ENCODE peak calls at places on chromosomes 2 and 18, in four cellular contexts. C is ELF-1; J is NCI-H774; X is CD8-positive, alpha-beta memory T cell. V is an unnamed sample.

GRCh38 chr2:240410808-240411207 is 24.7 kb upstream of the GPC1 start:
- DNase-seq in C (no peak), J (no peak), X (no peak), V (no peak)

GRCh38 chr2:145421841-145422240 is 901.9 kb upstream of the ZEB2 start:
- DNase-seq in C (no peak), J (no peak), X (no peak), V (no peak)

GRCh38 chr2:54470241-54470938 is 14.3 kb downstream of the SPTBN1 start:
- DNase-seq in C (peak), J (no peak), X (no peak), V (no peak)

GRCh38 chr18:63963610-63964256 is 6.1 kb upstream of the SERPINB8 start:
- DNase-seq in C (peak), J (no peak), X (peak), V (peak)

GRCh38 chr2:195590866-195591215 is 66.2 kb upstream of the SLC39A10 start:
- DNase-seq in C (no peak), J (no peak), X (no peak), V (no peak)

GRCh38 chr18:79720359-79720733 is 40.7 kb downstream of the CTDP1 start:
- DNase-seq in C (peak), J (no peak), X (no peak), V (no peak)

GRCh38 chr2:220504890-220505564 is 877.6 kb downstream of the SLC4A3 start:
- DNase-seq in C (no peak), J (peak), X (no peak), V (no peak)

GRCh38 chr18:62426191-62426488 is 96.7 kb upstream of the ZCCHC2 start:
- DNase-seq in C (no peak), J (no peak), X (no peak), V (no peak)

GRCh38 chr18:67845035-67845434 is 328.5 kb upstream of the DSEL start:
- DNase-seq in C (no peak), J (no peak), X (no peak), V (no peak)

GRCh38 chr18:48573632-48574293 is 34.9 kb downstream of the CTIF start:
- DNase-seq in C (peak), J (no peak), X (no peak), V (no peak)

GRCh38 chr2:181165199-181165868 is 184.9 kb downstream of the UBE2E3 start:
- DNase-seq in C (no peak), J (no peak), X (peak), V (no peak)

GRCh38 chr2:203164311-203164935 is 74.4 kb upstream of the CYP20A1 start:
- DNase-seq in C (no peak), J (no peak), X (no peak), V (no peak)

GRCh38 chr18:31042391-31043181 is at the start of gene DSC3:
- DNase-seq in C (peak), J (no peak), X (no peak), V (no peak)

GRCh38 chr2:42261531-42262195 is 92.5 kb downstream of the EML4 start:
- DNase-seq in C (no peak), J (peak), X (no peak), V (no peak)

GRCh38 chr18:75141166-75141565 is 67.8 kb downstream of the PTGR3 start:
- DNase-seq in C (no peak), J (no peak), X (no peak), V (no peak)

GRCh38 chr2:46518848-46519247 is 39.5 kb downstream of the TMEM247 start:
- DNase-seq in C (no peak), J (no peak), X (no peak), V (no peak)

GRCh38 chr2:169069818-169070217 is 455 bp downstream of the DHRS9 start:
- DNase-seq in C (no peak), J (no peak), X (no peak), V (no peak)

GRCh38 chr2:230731512-230731911 is 18.9 kb downstream of the CAB39 start:
- DNase-seq in C (no peak), J (no peak), X (no peak), V (no peak)